ENCODE peak calls at places on chromosomes 1 and 21, in five cellular contexts. One of them, this sample, is unnamed.

GRCh38 chr1:226985239-226985838 is 45.2 kb downstream of the COQ8A start:
- DNase-seq in A673: no peak
- DNase-seq in neuronal stem cell: no peak
- DNase-seq in kidney: peak; percentile 61
- DNase-seq in GM23338: no peak
- DNase-seq in this sample: peak; percentile 52

GRCh38 chr1:179217943-179218507 is 11.5 kb downstream of the ABL2 start:
- DNase-seq in A673: peak; percentile 47
- DNase-seq in neuronal stem cell: no peak
- DNase-seq in kidney: no peak
- DNase-seq in GM23338: no peak
- DNase-seq in this sample: no peak

GRCh38 chr21:44399955-44400790 is 46.8 kb downstream of the TRPM2 start:
- DNase-seq in A673: no peak
- DNase-seq in neuronal stem cell: no peak
- DNase-seq in kidney: peak; percentile 66
- DNase-seq in GM23338: no peak
- DNase-seq in this sample: peak; percentile 36

GRCh38 chr1:225871374-225872074 is 10.7 kb downstream of the TMEM63A start:
- DNase-seq in A673: no peak
- DNase-seq in neuronal stem cell: no peak
- DNase-seq in kidney: peak; percentile 49
- DNase-seq in GM23338: peak; percentile 54
- DNase-seq in this sample: peak; percentile 32

GRCh38 chr1:13652238-13652637 is 47.8 kb upstream of the PRDM2 start:
- DNase-seq in A673: no peak
- DNase-seq in neuronal stem cell: no peak
- DNase-seq in kidney: no peak
- DNase-seq in GM23338: no peak
- DNase-seq in this sample: no peak

GRCh38 chr21:46112731-46113215 is 14.9 kb downstream of the COL6A2 start:
- DNase-seq in A673: no peak
- DNase-seq in neuronal stem cell: no peak
- DNase-seq in kidney: peak; percentile 55
- DNase-seq in GM23338: no peak
- DNase-seq in this sample: no peak

GRCh38 chr21:30718239-30718909 is at the start of gene KRTAP21-3:
- DNase-seq in A673: no peak
- DNase-seq in neuronal stem cell: no peak
- DNase-seq in kidney: no peak
- DNase-seq in GM23338: no peak
- DNase-seq in this sample: no peak

GRCh38 chr1:232367293-232367692 is 262.6 kb downstream of the SIPA1L2 start:
- DNase-seq in A673: no peak
- DNase-seq in neuronal stem cell: no peak
- DNase-seq in kidney: no peak
- DNase-seq in GM23338: peak; percentile 45
- DNase-seq in this sample: no peak

GRCh38 chr1:167221126-167221803 is 579 bp downstream of the POU2F1 start:
- DNase-seq in A673: no peak
- DNase-seq in neuronal stem cell: peak; percentile 26
- DNase-seq in kidney: no peak
- DNase-seq in GM23338: peak; percentile 72
- DNase-seq in this sample: peak; percentile 94

GRCh38 chr1:202249846-202250245 is 56.2 kb downstream of the LGR6 start:
- DNase-seq in A673: no peak
- DNase-seq in neuronal stem cell: no peak
- DNase-seq in kidney: peak; percentile 39
- DNase-seq in GM23338: no peak
- DNase-seq in this sample: no peak

GRCh38 chr21:45405819-45406762 is 1.1 kb downstream of the COL18A1 start:
- DNase-seq in A673: no peak
- DNase-seq in neuronal stem cell: peak; percentile 69
- DNase-seq in kidney: peak; percentile 82
- DNase-seq in GM23338: peak; percentile 85
- DNase-seq in this sample: peak; percentile 69

GRCh38 chr1:193786996-193787546 is 600.7 kb upstream of the B3GALT2 start:
- DNase-seq in A673: no peak
- DNase-seq in neuronal stem cell: no peak
- DNase-seq in kidney: no peak
- DNase-seq in GM23338: peak; percentile 8
- DNase-seq in this sample: no peak

GRCh38 chr21:42213082-42213774 is 5.7 kb upstream of the ABCG1 start:
- DNase-seq in A673: no peak
- DNase-seq in neuronal stem cell: no peak
- DNase-seq in kidney: peak; percentile 38
- DNase-seq in GM23338: no peak
- DNase-seq in this sample: no peak

GRCh38 chr1:41161851-41162250 is 80.3 kb downstream of the SCMH1 start:
- DNase-seq in A673: no peak
- DNase-seq in neuronal stem cell: no peak
- DNase-seq in kidney: peak; percentile 59
- DNase-seq in GM23338: no peak
- DNase-seq in this sample: no peak

GRCh38 chr1:230307213-230307612 is 118.9 kb downstream of the PGBD5 start:
- DNase-seq in A673: peak; percentile 87
- DNase-seq in neuronal stem cell: no peak
- DNase-seq in kidney: peak; percentile 28
- DNase-seq in GM23338: no peak
- DNase-seq in this sample: no peak

GRCh38 chr1:64043328-64043727 is 160.1 kb upstream of the UBE2U start:
- DNase-seq in A673: no peak
- DNase-seq in neuronal stem cell: no peak
- DNase-seq in kidney: no peak
- DNase-seq in GM23338: no peak
- DNase-seq in this sample: no peak

GRCh38 chr1:173050865-173051264 is at the start of gene TNFSF18:
- DNase-seq in A673: peak; percentile 77
- DNase-seq in neuronal stem cell: no peak
- DNase-seq in kidney: no peak
- DNase-seq in GM23338: no peak
- DNase-seq in this sample: no peak

GRCh38 chr1:54380285-54380882 is 25.8 kb downstream of the SSBP3 start:
- DNase-seq in A673: no peak
- DNase-seq in neuronal stem cell: no peak
- DNase-seq in kidney: no peak
- DNase-seq in GM23338: no peak
- DNase-seq in this sample: no peak

GRCh38 chr1:48079096-48079495 is 81.9 kb upstream of the TRABD2B start:
- DNase-seq in A673: no peak
- DNase-seq in neuronal stem cell: no peak
- DNase-seq in kidney: no peak
- DNase-seq in GM23338: no peak
- DNase-seq in this sample: no peak
- H3K4me1 ChIP-seq in A673: no peaks in the 10 kb centered on the region
- H3K4me1 ChIP-seq in neuronal stem cell: no peaks in the 10 kb centered on the region
- H3K4me1 ChIP-seq in kidney: peaks cover 16% of the 10 kb centered on the region
- H3K4me1 ChIP-seq in GM23338: no peaks in the 10 kb centered on the region
- H3K4me1 ChIP-seq in this sample: no peaks in the 10 kb centered on the region

DNA sequence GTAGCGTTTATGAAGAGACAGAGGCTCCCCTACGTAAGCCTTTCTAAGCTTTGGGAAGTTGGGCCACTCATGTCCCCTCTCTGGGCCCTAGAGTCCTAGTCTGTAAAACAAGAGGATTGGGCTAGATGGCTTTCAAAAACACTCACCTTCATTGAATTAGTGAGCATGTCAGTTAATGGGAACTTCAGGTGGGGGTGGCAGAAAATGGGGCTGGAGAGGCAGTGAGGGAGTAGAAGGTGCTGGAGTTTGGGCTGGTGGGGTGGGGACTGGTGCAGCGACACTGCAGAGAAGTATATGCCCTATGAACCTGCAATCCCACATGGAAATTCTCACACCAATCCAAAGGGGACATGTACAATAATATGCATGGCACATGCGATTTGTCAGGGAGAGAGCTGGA is 182.7 kb downstream of the C1orf94 start:
- DNase-seq in A673: no peak
- DNase-seq in neuronal stem cell: no peak
- DNase-seq in kidney: no peak
- DNase-seq in GM23338: no peak
- DNase-seq in this sample: no peak
- H3K4me1 ChIP-seq in A673: no peaks in the 10 kb centered on the region
- H3K4me1 ChIP-seq in neuronal stem cell: no peaks in the 10 kb centered on the region
- H3K4me1 ChIP-seq in kidney: no peaks in the 10 kb centered on the region
- H3K4me1 ChIP-seq in GM23338: no peaks in the 10 kb centered on the region
- H3K4me1 ChIP-seq in this sample: no peaks in the 10 kb centered on the region

GRCh38 chr21:34886554-34887385 is 162.3 kb downstream of the RUNX1 start:
- DNase-seq in A673: no peak
- DNase-seq in neuronal stem cell: no peak
- DNase-seq in kidney: peak; percentile 81
- DNase-seq in GM23338: peak; percentile 56
- DNase-seq in this sample: peak; percentile 89
- H3K4me1 ChIP-seq in A673: peaks cover 19% of the 10 kb centered on the region
- H3K4me1 ChIP-seq in neuronal stem cell: peaks cover 3% of the 10 kb centered on the region
- H3K4me1 ChIP-seq in kidney: peaks cover 10% of the 10 kb centered on the region
- H3K4me1 ChIP-seq in GM23338: peaks cover 31% of the 10 kb centered on the region
- H3K4me1 ChIP-seq in this sample: peaks cover 28% of the 10 kb centered on the region

DNA sequence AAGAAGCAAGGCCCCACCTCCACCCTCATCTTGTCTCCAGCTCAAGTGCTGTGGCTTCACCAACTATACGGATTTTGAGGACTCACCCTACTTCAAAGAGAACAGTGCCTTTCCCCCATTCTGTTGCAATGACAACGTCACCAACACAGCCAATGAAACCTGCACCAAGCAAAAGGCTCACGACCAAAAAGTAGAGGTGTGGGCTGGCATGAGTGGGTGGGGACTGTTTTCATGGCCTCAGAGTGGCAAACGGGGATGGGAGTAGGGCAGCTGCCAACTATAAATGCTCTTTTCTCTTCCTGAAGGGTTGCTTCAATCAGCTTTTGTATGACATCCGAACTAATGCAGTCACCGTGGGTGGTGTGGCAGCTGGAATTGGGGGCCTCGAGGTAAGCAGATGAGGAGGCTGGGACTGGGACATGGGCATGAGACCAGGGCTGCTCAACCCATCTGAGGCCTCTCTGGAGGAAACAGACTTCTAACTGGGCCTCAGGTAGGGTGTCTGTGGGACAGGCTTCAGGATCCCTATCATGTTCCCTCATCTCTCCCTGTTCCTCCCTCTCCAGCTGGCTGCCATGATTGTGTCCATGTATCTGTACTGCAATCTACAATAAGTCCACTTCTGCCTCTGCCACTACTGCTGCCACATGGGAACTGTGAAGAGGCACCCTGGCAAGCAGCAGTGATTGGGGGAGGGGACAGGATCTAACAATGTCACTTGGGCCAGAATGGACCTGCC is 8.8 kb upstream of the P3R3URF start:
- DNase-seq in A673: no peak
- DNase-seq in neuronal stem cell: no peak
- DNase-seq in kidney: no peak
- DNase-seq in GM23338: no peak
- DNase-seq in this sample: no peak
- H3K4me1 ChIP-seq in A673: peaks cover 17% of the 10 kb centered on the region
- H3K4me1 ChIP-seq in neuronal stem cell: peaks cover under 1% of the 10 kb centered on the region
- H3K4me1 ChIP-seq in kidney: peaks cover 42% of the 10 kb centered on the region
- H3K4me1 ChIP-seq in GM23338: no peaks in the 10 kb centered on the region
- H3K4me1 ChIP-seq in this sample: peaks cover 55% of the 10 kb centered on the region

GRCh38 chr1:161081519-161081918 is 7.8 kb downstream of the NECTIN4 start:
- DNase-seq in A673: no peak
- DNase-seq in neuronal stem cell: no peak
- DNase-seq in kidney: no peak
- DNase-seq in GM23338: no peak
- DNase-seq in this sample: no peak
- H3K4me1 ChIP-seq in A673: no peaks in the 10 kb centered on the region
- H3K4me1 ChIP-seq in neuronal stem cell: peaks cover 6% of the 10 kb centered on the region
- H3K4me1 ChIP-seq in kidney: peaks cover 3% of the 10 kb centered on the region
- H3K4me1 ChIP-seq in GM23338: peaks cover 11% of the 10 kb centered on the region
- H3K4me1 ChIP-seq in this sample: no peaks in the 10 kb centered on the region

GRCh38 chr1:36159614-36160387 is 3.8 kb downstream of the MAP7D1 start:
- DNase-seq in A673: no peak
- DNase-seq in neuronal stem cell: no peak
- DNase-seq in kidney: no peak
- DNase-seq in GM23338: no peak
- DNase-seq in this sample: no peak

GRCh38 chr1:36161656-36162531 is 5.9 kb downstream of the MAP7D1 start:
- DNase-seq in A673: no peak
- DNase-seq in neuronal stem cell: no peak
- DNase-seq in kidney: peak; percentile 86
- DNase-seq in GM23338: peak; percentile 49
- DNase-seq in this sample: peak; percentile 90

GRCh38 chr1:36162680-36163079 is 6.7 kb downstream of the MAP7D1 start:
- DNase-seq in A673: no peak
- DNase-seq in neuronal stem cell: no peak
- DNase-seq in kidney: peak; percentile 7
- DNase-seq in GM23338: no peak
- DNase-seq in this sample: peak; percentile 20

GRCh38 chr1:36160949-36161485 is 5.1 kb downstream of the MAP7D1 start:
- DNase-seq in A673: peak; percentile 85
- DNase-seq in neuronal stem cell: no peak
- DNase-seq in kidney: peak; percentile 88
- DNase-seq in GM23338: peak; percentile 87
- DNase-seq in this sample: peak; percentile 91

GRCh38 chr1:36160388-36160948 is 4.5 kb downstream of the MAP7D1 start:
- DNase-seq in A673: no peak
- DNase-seq in neuronal stem cell: no peak
- DNase-seq in kidney: no peak
- DNase-seq in GM23338: no peak
- DNase-seq in this sample: no peak
- H3K4me1 ChIP-seq in A673: peaks cover 38% of the 10 kb centered on the region
- H3K4me1 ChIP-seq in neuronal stem cell: peaks cover 30% of the 10 kb centered on the region
- H3K4me1 ChIP-seq in kidney: peaks cover 33% of the 10 kb centered on the region
- H3K4me1 ChIP-seq in GM23338: peaks cover 23% of the 10 kb centered on the region
- H3K4me1 ChIP-seq in this sample: peaks cover 59% of the 10 kb centered on the region